ENCODE peak calls at places on chromosomes 2 and 18, in ten cellular contexts. One of them, this sample, is unnamed.

GRCh38 chr18:56522826-56523225 is 115.6 kb downstream of the TXNL1 start:
- DNase-seq in stomach: no peak
- DNase-seq in spleen: no peak
- DNase-seq in dorsolateral prefrontal cortex: no peak
- DNase-seq in OCI-LY7: no peak
- DNase-seq in CD4-positive, alpha-beta T cell: no peak
- DNase-seq in GM23248: peak; percentile 56
- DNase-seq in left lung: no peak
- DNase-seq in AG04450: no peak
- DNase-seq in A549: no peak
- DNase-seq in this sample: no peak

GRCh38 chr2:42569883-42570282 is 1.5 kb downstream of the MTA3 start:
- DNase-seq in stomach: no peak
- DNase-seq in spleen: no peak
- DNase-seq in dorsolateral prefrontal cortex: no peak
- DNase-seq in OCI-LY7: peak; percentile 32
- DNase-seq in CD4-positive, alpha-beta T cell: no peak
- DNase-seq in GM23248: no peak
- DNase-seq in left lung: no peak
- DNase-seq in AG04450: no peak
- DNase-seq in A549: no peak
- DNase-seq in this sample: no peak

GRCh38 chr2:70340921-70341765 is 39.3 kb upstream of the FAM136A start:
- DNase-seq in stomach: no peak
- DNase-seq in spleen: no peak
- DNase-seq in dorsolateral prefrontal cortex: peak; percentile 36
- DNase-seq in OCI-LY7: peak; percentile 53
- DNase-seq in CD4-positive, alpha-beta T cell: peak; percentile 29
- DNase-seq in GM23248: peak; percentile 67
- DNase-seq in left lung: no peak
- DNase-seq in AG04450: no peak
- DNase-seq in A549: peak; percentile 91
- DNase-seq in this sample: no peak

GRCh38 chr2:23624378-23624777 is 239.4 kb downstream of the KLHL29 start:
- DNase-seq in stomach: no peak
- DNase-seq in spleen: peak; percentile 43
- DNase-seq in dorsolateral prefrontal cortex: no peak
- DNase-seq in OCI-LY7: peak; percentile 23
- DNase-seq in CD4-positive, alpha-beta T cell: no peak
- DNase-seq in GM23248: no peak
- DNase-seq in left lung: no peak
- DNase-seq in AG04450: no peak
- DNase-seq in A549: peak; percentile 18
- DNase-seq in this sample: no peak

GRCh38 chr2:73987109-73987947 is 2.6 kb downstream of the TET3 start:
- DNase-seq in stomach: peak; percentile 64
- DNase-seq in spleen: peak; percentile 85
- DNase-seq in dorsolateral prefrontal cortex: no peak
- DNase-seq in OCI-LY7: no peak
- DNase-seq in CD4-positive, alpha-beta T cell: peak; percentile 33
- DNase-seq in GM23248: no peak
- DNase-seq in left lung: peak; percentile 71
- DNase-seq in AG04450: no peak
- DNase-seq in A549: no peak
- DNase-seq in this sample: no peak

GRCh38 chr2:205259131-205259530 is 423.2 kb upstream of the NRP2 start:
- DNase-seq in stomach: no peak
- DNase-seq in spleen: no peak
- DNase-seq in dorsolateral prefrontal cortex: no peak
- DNase-seq in OCI-LY7: no peak
- DNase-seq in CD4-positive, alpha-beta T cell: no peak
- DNase-seq in GM23248: peak; percentile 16
- DNase-seq in left lung: no peak
- DNase-seq in AG04450: no peak
- DNase-seq in A549: no peak
- DNase-seq in this sample: no peak

GRCh38 chr2:186503827-186504606 is 18.0 kb downstream of the ZC3H15 start:
- DNase-seq in stomach: no peak
- DNase-seq in spleen: no peak
- DNase-seq in dorsolateral prefrontal cortex: no peak
- DNase-seq in OCI-LY7: peak; percentile 39
- DNase-seq in CD4-positive, alpha-beta T cell: no peak
- DNase-seq in GM23248: peak; percentile 57
- DNase-seq in left lung: no peak
- DNase-seq in AG04450: no peak
- DNase-seq in A549: no peak
- DNase-seq in this sample: no peak

GRCh38 chr2:39511786-39512433 is 74.8 kb upstream of the MAP4K3 start:
- DNase-seq in stomach: no peak
- DNase-seq in spleen: no peak
- DNase-seq in dorsolateral prefrontal cortex: no peak
- DNase-seq in OCI-LY7: no peak
- DNase-seq in CD4-positive, alpha-beta T cell: no peak
- DNase-seq in GM23248: no peak
- DNase-seq in left lung: no peak
- DNase-seq in AG04450: no peak
- DNase-seq in A549: no peak
- DNase-seq in this sample: no peak

GRCh38 chr2:55766947-55767346 is 73.3 kb upstream of the PNPT1 start:
- DNase-seq in stomach: no peak
- DNase-seq in spleen: no peak
- DNase-seq in dorsolateral prefrontal cortex: no peak
- DNase-seq in OCI-LY7: no peak
- DNase-seq in CD4-positive, alpha-beta T cell: no peak
- DNase-seq in GM23248: no peak
- DNase-seq in left lung: no peak
- DNase-seq in AG04450: no peak
- DNase-seq in A549: no peak
- DNase-seq in this sample: no peak

GRCh38 chr2:3406501-3406900 is 27.0 kb downstream of the TRAPPC12 start:
- DNase-seq in stomach: no peak
- DNase-seq in spleen: no peak
- DNase-seq in dorsolateral prefrontal cortex: no peak
- DNase-seq in OCI-LY7: no peak
- DNase-seq in CD4-positive, alpha-beta T cell: no peak
- DNase-seq in GM23248: no peak
- DNase-seq in left lung: no peak
- DNase-seq in AG04450: no peak
- DNase-seq in A549: no peak
- DNase-seq in this sample: no peak

GRCh38 chr2:3405876-3406275 is 26.4 kb downstream of the TRAPPC12 start:
- DNase-seq in stomach: no peak
- DNase-seq in spleen: no peak
- DNase-seq in dorsolateral prefrontal cortex: no peak
- DNase-seq in OCI-LY7: no peak
- DNase-seq in CD4-positive, alpha-beta T cell: no peak
- DNase-seq in GM23248: no peak
- DNase-seq in left lung: no peak
- DNase-seq in AG04450: no peak
- DNase-seq in A549: no peak
- DNase-seq in this sample: no peak

GRCh38 chr2:3405308-3405707 is 25.8 kb downstream of the TRAPPC12 start:
- DNase-seq in stomach: no peak
- DNase-seq in spleen: no peak
- DNase-seq in dorsolateral prefrontal cortex: no peak
- DNase-seq in OCI-LY7: no peak
- DNase-seq in CD4-positive, alpha-beta T cell: no peak
- DNase-seq in GM23248: no peak
- DNase-seq in left lung: no peak
- DNase-seq in AG04450: no peak
- DNase-seq in A549: no peak
- DNase-seq in this sample: no peak

GRCh38 chr2:3403587-3404334 is 24.3 kb downstream of the TRAPPC12 start:
- DNase-seq in stomach: no peak
- DNase-seq in spleen: no peak
- DNase-seq in dorsolateral prefrontal cortex: no peak
- DNase-seq in OCI-LY7: peak; percentile 71
- DNase-seq in CD4-positive, alpha-beta T cell: no peak
- DNase-seq in GM23248: no peak
- DNase-seq in left lung: no peak
- DNase-seq in AG04450: no peak
- DNase-seq in A549: no peak
- DNase-seq in this sample: no peak

DNA sequence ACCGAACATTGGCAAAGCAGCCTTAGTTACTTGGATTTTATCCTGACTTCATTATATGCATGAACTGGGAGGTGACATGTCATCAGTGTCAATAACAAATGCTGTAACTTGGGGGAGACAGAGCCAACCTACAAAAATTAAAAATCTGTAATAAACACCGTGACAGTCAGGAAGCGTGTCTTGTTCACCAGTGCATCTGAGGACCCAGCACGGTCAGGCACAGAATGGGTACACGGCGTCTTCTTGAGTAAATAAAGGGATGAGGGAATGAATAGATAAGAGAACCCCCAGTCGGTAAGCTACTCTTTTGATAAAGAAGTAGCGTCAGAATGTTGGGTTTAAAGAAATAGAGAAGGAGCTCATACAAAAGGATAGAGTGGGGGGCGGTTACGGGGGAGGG is 25.0 kb downstream of the TRAPPC12 start:
- DNase-seq in stomach: no peak
- DNase-seq in spleen: no peak
- DNase-seq in dorsolateral prefrontal cortex: no peak
- DNase-seq in OCI-LY7: no peak
- DNase-seq in CD4-positive, alpha-beta T cell: no peak
- DNase-seq in GM23248: no peak
- DNase-seq in left lung: no peak
- DNase-seq in AG04450: no peak
- DNase-seq in A549: no peak
- DNase-seq in this sample: no peak
- H3K27ac ChIP-seq in stomach: no peak overlapping the region
- H3K27ac ChIP-seq in spleen: no peak overlapping the region
- H3K27ac ChIP-seq in dorsolateral prefrontal cortex: no peak overlapping the region
- H3K27ac ChIP-seq in OCI-LY7: no peak overlapping the region
- H3K27ac ChIP-seq in CD4-positive, alpha-beta T cell: no peak overlapping the region
- H3K27ac ChIP-seq in GM23248: no peak overlapping the region
- H3K27ac ChIP-seq in left lung: no peak overlapping the region
- H3K27ac ChIP-seq in AG04450: no peak overlapping the region
- H3K27ac ChIP-seq in A549: no peak overlapping the region
- H3K27ac ChIP-seq in this sample: peak overlapping the region; percentile 48

GRCh38 chr2:98656800-98657199 is 48.4 kb downstream of the UNC50 start:
- DNase-seq in stomach: no peak
- DNase-seq in spleen: no peak
- DNase-seq in dorsolateral prefrontal cortex: no peak
- DNase-seq in OCI-LY7: no peak
- DNase-seq in CD4-positive, alpha-beta T cell: no peak
- DNase-seq in GM23248: no peak
- DNase-seq in left lung: no peak
- DNase-seq in AG04450: no peak
- DNase-seq in A549: no peak
- DNase-seq in this sample: no peak
- H3K27ac ChIP-seq in stomach: no peak overlapping the region
- H3K27ac ChIP-seq in spleen: no peak overlapping the region
- H3K27ac ChIP-seq in dorsolateral prefrontal cortex: no peak overlapping the region
- H3K27ac ChIP-seq in OCI-LY7: no peak overlapping the region
- H3K27ac ChIP-seq in CD4-positive, alpha-beta T cell: peak overlapping the region; percentile 68
- H3K27ac ChIP-seq in GM23248: no peak overlapping the region
- H3K27ac ChIP-seq in left lung: no peak overlapping the region
- H3K27ac ChIP-seq in AG04450: no peak overlapping the region
- H3K27ac ChIP-seq in A549: no peak overlapping the region
- H3K27ac ChIP-seq in this sample: no peak overlapping the region

GRCh38 chr2:160206436-160206835 is 6.4 kb upstream of the ITGB6 start:
- DNase-seq in stomach: no peak
- DNase-seq in spleen: no peak
- DNase-seq in dorsolateral prefrontal cortex: no peak
- DNase-seq in OCI-LY7: no peak
- DNase-seq in CD4-positive, alpha-beta T cell: no peak
- DNase-seq in GM23248: no peak
- DNase-seq in left lung: no peak
- DNase-seq in AG04450: no peak
- DNase-seq in A549: no peak
- DNase-seq in this sample: no peak

GRCh38 chr2:160208662-160209229 is 8.7 kb upstream of the ITGB6 start:
- DNase-seq in stomach: no peak
- DNase-seq in spleen: no peak
- DNase-seq in dorsolateral prefrontal cortex: no peak
- DNase-seq in OCI-LY7: no peak
- DNase-seq in CD4-positive, alpha-beta T cell: no peak
- DNase-seq in GM23248: no peak
- DNase-seq in left lung: no peak
- DNase-seq in AG04450: no peak
- DNase-seq in A549: no peak
- DNase-seq in this sample: no peak

GRCh38 chr2:160207804-160208661 is 8.0 kb upstream of the ITGB6 start:
- DNase-seq in stomach: peak; percentile 82
- DNase-seq in spleen: peak; percentile 82
- DNase-seq in dorsolateral prefrontal cortex: peak; percentile 19
- DNase-seq in OCI-LY7: no peak
- DNase-seq in CD4-positive, alpha-beta T cell: no peak
- DNase-seq in GM23248: peak; percentile 98
- DNase-seq in left lung: peak; percentile 84
- DNase-seq in AG04450: peak; percentile 56
- DNase-seq in A549: peak; percentile 87
- DNase-seq in this sample: no peak

GRCh38 chr2:160205511-160205910 is 5.4 kb upstream of the ITGB6 start:
- DNase-seq in stomach: peak; percentile 85
- DNase-seq in spleen: no peak
- DNase-seq in dorsolateral prefrontal cortex: no peak
- DNase-seq in OCI-LY7: no peak
- DNase-seq in CD4-positive, alpha-beta T cell: no peak
- DNase-seq in GM23248: peak; percentile 98
- DNase-seq in left lung: peak; percentile 78
- DNase-seq in AG04450: peak; percentile 69
- DNase-seq in A549: peak; percentile 90
- DNase-seq in this sample: no peak

GRCh38 chr2:160207271-160207670 is 7.2 kb upstream of the ITGB6 start:
- DNase-seq in stomach: no peak
- DNase-seq in spleen: no peak
- DNase-seq in dorsolateral prefrontal cortex: no peak
- DNase-seq in OCI-LY7: no peak
- DNase-seq in CD4-positive, alpha-beta T cell: no peak
- DNase-seq in GM23248: no peak
- DNase-seq in left lung: no peak
- DNase-seq in AG04450: no peak
- DNase-seq in A549: no peak
- DNase-seq in this sample: no peak
- H3K27ac ChIP-seq in stomach: peak overlapping the region; percentile 80
- H3K27ac ChIP-seq in spleen: no peak overlapping the region
- H3K27ac ChIP-seq in dorsolateral prefrontal cortex: no peak overlapping the region
- H3K27ac ChIP-seq in OCI-LY7: no peak overlapping the region
- H3K27ac ChIP-seq in CD4-positive, alpha-beta T cell: no peak overlapping the region
- H3K27ac ChIP-seq in GM23248: peak overlapping the region; percentile 94
- H3K27ac ChIP-seq in left lung: peak overlapping the region; percentile 61
- H3K27ac ChIP-seq in AG04450: peak overlapping the region; percentile 31
- H3K27ac ChIP-seq in A549: peak overlapping the region; percentile 99
- H3K27ac ChIP-seq in this sample: no peak overlapping the region

DNA sequence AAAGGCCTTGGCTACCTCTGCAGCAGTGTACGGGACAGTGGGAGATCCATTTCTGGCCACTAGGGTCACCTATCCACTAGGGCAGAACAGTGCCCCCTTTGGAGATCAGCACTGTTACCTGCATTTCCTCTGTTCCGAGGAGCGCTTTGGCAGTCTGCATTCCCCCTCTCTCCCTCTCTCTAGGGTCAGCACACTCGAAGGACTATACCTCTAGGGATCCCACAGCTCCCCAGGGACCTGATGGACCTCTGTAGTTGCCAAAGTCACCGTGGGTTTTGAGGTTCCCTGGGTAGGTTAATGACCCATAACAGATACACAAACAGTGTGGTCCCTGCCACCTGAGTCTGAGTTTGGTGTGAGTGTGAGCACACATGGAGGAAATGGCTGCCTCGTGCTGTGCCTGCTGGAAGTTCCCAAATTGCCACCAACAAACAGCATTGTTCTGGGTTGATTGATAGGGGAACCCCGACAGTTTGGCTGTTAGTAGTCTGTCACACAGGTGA is 99.8 kb upstream of the VWC2L start:
- DNase-seq in stomach: no peak
- DNase-seq in spleen: no peak
- DNase-seq in dorsolateral prefrontal cortex: no peak
- DNase-seq in OCI-LY7: no peak
- DNase-seq in CD4-positive, alpha-beta T cell: no peak
- DNase-seq in GM23248: no peak
- DNase-seq in left lung: no peak
- DNase-seq in AG04450: no peak
- DNase-seq in A549: no peak
- DNase-seq in this sample: no peak
- H3K27ac ChIP-seq in stomach: no peak overlapping the region
- H3K27ac ChIP-seq in spleen: no peak overlapping the region
- H3K27ac ChIP-seq in dorsolateral prefrontal cortex: no peak overlapping the region
- H3K27ac ChIP-seq in OCI-LY7: no peak overlapping the region
- H3K27ac ChIP-seq in CD4-positive, alpha-beta T cell: no peak overlapping the region
- H3K27ac ChIP-seq in GM23248: no peak overlapping the region
- H3K27ac ChIP-seq in left lung: no peak overlapping the region
- H3K27ac ChIP-seq in AG04450: no peak overlapping the region
- H3K27ac ChIP-seq in A549: no peak overlapping the region
- H3K27ac ChIP-seq in this sample: no peak overlapping the region